ENCODE peak calls at places on chromosomes 3 and 15, in nine cellular contexts. One of them, this sample, is unnamed.

GRCh38 chr3:155766206-155766605 is 21.3 kb upstream of the PLCH1 start:
- DNase-seq in HFFc6: no peak
- DNase-seq in GM13977: no peak
- DNase-seq in T47D: no peak
- DNase-seq in A172: peak
- DNase-seq in hypothalamus: no peak
- DNase-seq in GOT3: no peak
- DNase-seq in globus pallidus: no peak
- DNase-seq in central memory CD4-positive, alpha-beta T cell: no peak
- DNase-seq in this sample: no peak

GRCh38 chr3:172343979-172344378 is 104.3 kb downstream of the GHSR start:
- DNase-seq in central memory CD4-positive, alpha-beta T cell: no peak
- DNase-seq in HFFc6: no peak
- DNase-seq in globus pallidus: no peak
- DNase-seq in A172: no peak
- DNase-seq in GOT3: no peak
- DNase-seq in hypothalamus: no peak
- DNase-seq in T47D: no peak
- DNase-seq in GM13977: no peak
- DNase-seq in this sample: no peak

GRCh38 chr3:188006726-188007393 is 147.1 kb upstream of the LPP start:
- DNase-seq in A172: no peak
- DNase-seq in GOT3: no peak
- DNase-seq in globus pallidus: peak
- DNase-seq in GM13977: no peak
- DNase-seq in hypothalamus: peak
- DNase-seq in T47D: no peak
- DNase-seq in central memory CD4-positive, alpha-beta T cell: no peak
- DNase-seq in HFFc6: no peak
- DNase-seq in this sample: no peak

GRCh38 chr15:31465083-31465955 is 138.7 kb downstream of the KLF13 start:
- DNase-seq in T47D: peak
- DNase-seq in central memory CD4-positive, alpha-beta T cell: no peak
- DNase-seq in A172: no peak
- DNase-seq in hypothalamus: no peak
- DNase-seq in HFFc6: no peak
- DNase-seq in globus pallidus: no peak
- DNase-seq in GM13977: no peak
- DNase-seq in GOT3: no peak
- DNase-seq in this sample: no peak

GRCh38 chr3:183895296-183895695 is 10.6 kb upstream of the PARL start:
- DNase-seq in A172: peak
- DNase-seq in T47D: peak
- DNase-seq in globus pallidus: peak
- DNase-seq in GOT3: no peak
- DNase-seq in HFFc6: peak
- DNase-seq in central memory CD4-positive, alpha-beta T cell: peak
- DNase-seq in GM13977: peak
- DNase-seq in hypothalamus: no peak
- DNase-seq in this sample: no peak

GRCh38 chr15:69793783-69794451 is 303.8 kb downstream of the TLE3 start:
- DNase-seq in GM13977: no peak
- DNase-seq in hypothalamus: no peak
- DNase-seq in T47D: no peak
- DNase-seq in A172: no peak
- DNase-seq in HFFc6: no peak
- DNase-seq in GOT3: no peak
- DNase-seq in central memory CD4-positive, alpha-beta T cell: no peak
- DNase-seq in globus pallidus: no peak
- DNase-seq in this sample: no peak

GRCh38 chr3:189626286-189626685 is 4.9 kb upstream of the TP63 start:
- DNase-seq in central memory CD4-positive, alpha-beta T cell: no peak
- DNase-seq in A172: no peak
- DNase-seq in hypothalamus: no peak
- DNase-seq in T47D: no peak
- DNase-seq in GM13977: no peak
- DNase-seq in GOT3: no peak
- DNase-seq in HFFc6: no peak
- DNase-seq in globus pallidus: no peak
- DNase-seq in this sample: no peak

GRCh38 chr3:137766069-137766960 is 2.2 kb downstream of the SOX14 start:
- DNase-seq in central memory CD4-positive, alpha-beta T cell: no peak
- DNase-seq in T47D: no peak
- DNase-seq in GM13977: peak
- DNase-seq in globus pallidus: no peak
- DNase-seq in A172: no peak
- DNase-seq in GOT3: no peak
- DNase-seq in hypothalamus: no peak
- DNase-seq in HFFc6: no peak
- DNase-seq in this sample: no peak

GRCh38 chr15:75153565-75154248 is 48.0 kb upstream of the C15orf39 start:
- DNase-seq in A172: no peak
- DNase-seq in globus pallidus: peak
- DNase-seq in HFFc6: no peak
- DNase-seq in GOT3: no peak
- DNase-seq in central memory CD4-positive, alpha-beta T cell: no peak
- DNase-seq in T47D: no peak
- DNase-seq in hypothalamus: no peak
- DNase-seq in GM13977: no peak
- DNase-seq in this sample: no peak

GRCh38 chr3:151315136-151315535 is 1.5 kb downstream of the GPR87 start:
- DNase-seq in GM13977: no peak
- DNase-seq in globus pallidus: no peak
- DNase-seq in GOT3: no peak
- DNase-seq in hypothalamus: no peak
- DNase-seq in central memory CD4-positive, alpha-beta T cell: no peak
- DNase-seq in A172: no peak
- DNase-seq in HFFc6: peak
- DNase-seq in T47D: no peak
- DNase-seq in this sample: no peak

GRCh38 chr3:95923496-95924210 is 890.7 kb upstream of the EPHA6 start:
- DNase-seq in GOT3: peak
- DNase-seq in central memory CD4-positive, alpha-beta T cell: no peak
- DNase-seq in T47D: no peak
- DNase-seq in A172: peak
- DNase-seq in GM13977: no peak
- DNase-seq in hypothalamus: no peak
- DNase-seq in HFFc6: peak
- DNase-seq in globus pallidus: no peak
- DNase-seq in this sample: peak

GRCh38 chr3:159234306-159234705 is 432.5 kb downstream of the MFSD1 start:
- DNase-seq in T47D: no peak
- DNase-seq in GM13977: no peak
- DNase-seq in A172: peak
- DNase-seq in central memory CD4-positive, alpha-beta T cell: no peak
- DNase-seq in hypothalamus: no peak
- DNase-seq in GOT3: no peak
- DNase-seq in globus pallidus: no peak
- DNase-seq in HFFc6: peak
- DNase-seq in this sample: no peak

GRCh38 chr15:22806156-22806555 is 19.7 kb downstream of the NIPA1 start:
- DNase-seq in globus pallidus: peak
- DNase-seq in T47D: no peak
- DNase-seq in A172: no peak
- DNase-seq in GOT3: no peak
- DNase-seq in hypothalamus: peak
- DNase-seq in central memory CD4-positive, alpha-beta T cell: no peak
- DNase-seq in GM13977: no peak
- DNase-seq in HFFc6: no peak
- DNase-seq in this sample: no peak

GRCh38 chr3:150319900-150320299 is 88.2 kb upstream of the TSC22D2 start:
- DNase-seq in globus pallidus: no peak
- DNase-seq in hypothalamus: no peak
- DNase-seq in HFFc6: peak
- DNase-seq in A172: peak
- DNase-seq in T47D: peak
- DNase-seq in GOT3: peak
- DNase-seq in GM13977: no peak
- DNase-seq in central memory CD4-positive, alpha-beta T cell: no peak
- DNase-seq in this sample: peak

GRCh38 chr3:50161320-50161719 is 6.2 kb downstream of the SEMA3F start:
- DNase-seq in T47D: no peak
- DNase-seq in globus pallidus: no peak
- DNase-seq in GM13977: no peak
- DNase-seq in A172: peak
- DNase-seq in hypothalamus: no peak
- DNase-seq in GOT3: no peak
- DNase-seq in HFFc6: no peak
- DNase-seq in central memory CD4-positive, alpha-beta T cell: no peak
- DNase-seq in this sample: no peak

GRCh38 chr15:38670142-38671002 is 105.8 kb upstream of the RASGRP1 start:
- DNase-seq in hypothalamus: no peak
- DNase-seq in HFFc6: no peak
- DNase-seq in A172: no peak
- DNase-seq in central memory CD4-positive, alpha-beta T cell: peak
- DNase-seq in GOT3: no peak
- DNase-seq in GM13977: no peak
- DNase-seq in globus pallidus: no peak
- DNase-seq in T47D: no peak
- DNase-seq in this sample: no peak

GRCh38 chr3:134956844-134957243 is 161.8 kb downstream of the EPHB1 start:
- DNase-seq in HFFc6: no peak
- DNase-seq in GM13977: no peak
- DNase-seq in T47D: no peak
- DNase-seq in hypothalamus: no peak
- DNase-seq in globus pallidus: no peak
- DNase-seq in A172: no peak
- DNase-seq in central memory CD4-positive, alpha-beta T cell: no peak
- DNase-seq in GOT3: no peak
- DNase-seq in this sample: no peak

GRCh38 chr15:40047413-40048154 is 8.6 kb upstream of the SRP14 start:
- DNase-seq in GOT3: no peak
- DNase-seq in hypothalamus: no peak
- DNase-seq in GM13977: peak
- DNase-seq in A172: peak
- DNase-seq in globus pallidus: peak
- DNase-seq in HFFc6: peak
- DNase-seq in T47D: no peak
- DNase-seq in central memory CD4-positive, alpha-beta T cell: no peak
- DNase-seq in this sample: peak

GRCh38 chr3:62607287-62608029 is 234.1 kb upstream of the FEZF2 start:
- DNase-seq in GOT3: no peak
- DNase-seq in central memory CD4-positive, alpha-beta T cell: no peak
- DNase-seq in globus pallidus: no peak
- DNase-seq in T47D: no peak
- DNase-seq in A172: peak
- DNase-seq in hypothalamus: no peak
- DNase-seq in HFFc6: peak
- DNase-seq in GM13977: no peak
- DNase-seq in this sample: no peak

GRCh38 chr15:40768492-40769309 is 1.1 kb upstream of the C15orf62 start:
- DNase-seq in HFFc6: no peak
- DNase-seq in central memory CD4-positive, alpha-beta T cell: no peak
- DNase-seq in globus pallidus: no peak
- DNase-seq in A172: no peak
- DNase-seq in hypothalamus: no peak
- DNase-seq in GOT3: no peak
- DNase-seq in T47D: no peak
- DNase-seq in GM13977: peak
- DNase-seq in this sample: no peak

GRCh38 chr3:72738752-72739520 is 109.3 kb downstream of the SHQ1 start:
- DNase-seq in GM13977: peak
- DNase-seq in hypothalamus: peak
- DNase-seq in GOT3: no peak
- DNase-seq in HFFc6: no peak
- DNase-seq in A172: no peak
- DNase-seq in globus pallidus: peak
- DNase-seq in T47D: peak
- DNase-seq in central memory CD4-positive, alpha-beta T cell: peak
- DNase-seq in this sample: no peak

GRCh38 chr15:65791335-65792129 is 561 bp downstream of the DENND4A start:
- DNase-seq in GM13977: peak
- DNase-seq in hypothalamus: peak
- DNase-seq in globus pallidus: peak
- DNase-seq in HFFc6: peak
- DNase-seq in A172: no peak
- DNase-seq in T47D: no peak
- DNase-seq in GOT3: no peak
- DNase-seq in central memory CD4-positive, alpha-beta T cell: peak
- DNase-seq in this sample: no peak

GRCh38 chr3:5232570-5232969 is 45.1 kb downstream of the EDEM1 start:
- DNase-seq in HFFc6: no peak
- DNase-seq in GOT3: no peak
- DNase-seq in GM13977: no peak
- DNase-seq in central memory CD4-positive, alpha-beta T cell: no peak
- DNase-seq in T47D: peak
- DNase-seq in A172: no peak
- DNase-seq in globus pallidus: no peak
- DNase-seq in hypothalamus: no peak
- DNase-seq in this sample: no peak

GRCh38 chr3:148880681-148881080 is 15.6 kb downstream of the CPA3 start:
- DNase-seq in globus pallidus: no peak
- DNase-seq in hypothalamus: no peak
- DNase-seq in T47D: peak
- DNase-seq in central memory CD4-positive, alpha-beta T cell: no peak
- DNase-seq in HFFc6: no peak
- DNase-seq in A172: no peak
- DNase-seq in GM13977: peak
- DNase-seq in GOT3: no peak
- DNase-seq in this sample: no peak

GRCh38 chr3:7536510-7536909 is 675.6 kb downstream of the GRM7 start:
- DNase-seq in hypothalamus: no peak
- DNase-seq in HFFc6: no peak
- DNase-seq in globus pallidus: no peak
- DNase-seq in T47D: no peak
- DNase-seq in central memory CD4-positive, alpha-beta T cell: no peak
- DNase-seq in GM13977: no peak
- DNase-seq in GOT3: no peak
- DNase-seq in A172: no peak
- DNase-seq in this sample: no peak

GRCh38 chr15:45087513-45087912 is 26.5 kb downstream of the DUOX2 start:
- DNase-seq in hypothalamus: no peak
- DNase-seq in globus pallidus: no peak
- DNase-seq in T47D: no peak
- DNase-seq in HFFc6: no peak
- DNase-seq in A172: no peak
- DNase-seq in central memory CD4-positive, alpha-beta T cell: no peak
- DNase-seq in GM13977: no peak
- DNase-seq in GOT3: no peak
- DNase-seq in this sample: no peak

GRCh38 chr15:39242345-39242744 is 338.5 kb upstream of the THBS1 start:
- DNase-seq in T47D: no peak
- DNase-seq in hypothalamus: no peak
- DNase-seq in globus pallidus: no peak
- DNase-seq in HFFc6: peak
- DNase-seq in A172: peak
- DNase-seq in GM13977: no peak
- DNase-seq in GOT3: no peak
- DNase-seq in central memory CD4-positive, alpha-beta T cell: no peak
- DNase-seq in this sample: no peak

GRCh38 chr15:80476036-80476435 is 71.9 kb downstream of the ARNT2 start:
- DNase-seq in globus pallidus: no peak
- DNase-seq in hypothalamus: no peak
- DNase-seq in T47D: no peak
- DNase-seq in central memory CD4-positive, alpha-beta T cell: no peak
- DNase-seq in A172: no peak
- DNase-seq in GOT3: no peak
- DNase-seq in GM13977: no peak
- DNase-seq in HFFc6: no peak
- DNase-seq in this sample: no peak

This sample was measured in brain pericyte.